ENCODE peak calls at places on chromosomes 6 and 20, in six cellular contexts. One of them, this sample, is unnamed.
A peak's percentile ranks its signal among the peaks of the same experiment; 100 is the strongest.

GRCh38 chr6:138403324-138403800 is 661 bp upstream of the HEBP2 start:
- DNase-seq in HCT116: no peak
- DNase-seq in SK-N-SH: peak; percentile 65
- DNase-seq in H9: peak; percentile 51
- DNase-seq in IMR-90: no peak
- DNase-seq in DND-41: peak; percentile 16
- DNase-seq in this sample: peak; percentile 1

GRCh38 chr20:41609476-41609875 is 8.7 kb downstream of the CHD6 start:
- DNase-seq in HCT116: no peak
- DNase-seq in SK-N-SH: no peak
- DNase-seq in H9: no peak
- DNase-seq in IMR-90: no peak
- DNase-seq in DND-41: no peak
- DNase-seq in this sample: no peak

GRCh38 chr6:39453956-39454524 is 131.5 kb upstream of the KCNK16 start:
- DNase-seq in HCT116: no peak
- DNase-seq in SK-N-SH: no peak
- DNase-seq in H9: no peak
- DNase-seq in IMR-90: no peak
- DNase-seq in DND-41: no peak
- DNase-seq in this sample: no peak

GRCh38 chr6:122755901-122756300 is 23.6 kb upstream of the FABP7 start:
- DNase-seq in HCT116: no peak
- DNase-seq in SK-N-SH: no peak
- DNase-seq in H9: peak; percentile 69
- DNase-seq in IMR-90: no peak
- DNase-seq in DND-41: no peak
- DNase-seq in this sample: no peak

GRCh38 chr6:7204726-7205125 is 97.0 kb downstream of the RREB1 start:
- DNase-seq in HCT116: no peak
- DNase-seq in SK-N-SH: no peak
- DNase-seq in H9: no peak
- DNase-seq in IMR-90: peak; percentile 20
- DNase-seq in DND-41: no peak
- DNase-seq in this sample: no peak

GRCh38 chr6:31065556-31065955 is 46.8 kb downstream of the C6orf15 start:
- DNase-seq in HCT116: no peak
- DNase-seq in SK-N-SH: no peak
- DNase-seq in H9: no peak
- DNase-seq in IMR-90: peak; percentile 16
- DNase-seq in DND-41: no peak
- DNase-seq in this sample: no peak

GRCh38 chr6:11778648-11779307 is at the start of gene ADTRP:
- DNase-seq in HCT116: no peak
- DNase-seq in SK-N-SH: no peak
- DNase-seq in H9: no peak
- DNase-seq in IMR-90: no peak
- DNase-seq in DND-41: no peak
- DNase-seq in this sample: no peak

GRCh38 chr6:1995521-1996110 is 249.8 kb downstream of the GMDS start:
- DNase-seq in HCT116: peak; percentile 0
- DNase-seq in SK-N-SH: no peak
- DNase-seq in H9: no peak
- DNase-seq in IMR-90: peak; percentile 66
- DNase-seq in DND-41: no peak
- DNase-seq in this sample: no peak

GRCh38 chr6:70547313-70547712 is 19.4 kb upstream of the SDHAF4 start:
- DNase-seq in HCT116: no peak
- DNase-seq in SK-N-SH: peak; percentile 13
- DNase-seq in H9: no peak
- DNase-seq in IMR-90: peak; percentile 37
- DNase-seq in DND-41: no peak
- DNase-seq in this sample: no peak

GRCh38 chr6:154960299-154960796 is 34.8 kb upstream of the TIAM2 start:
- DNase-seq in HCT116: no peak
- DNase-seq in SK-N-SH: no peak
- DNase-seq in H9: no peak
- DNase-seq in IMR-90: no peak
- DNase-seq in DND-41: no peak
- DNase-seq in this sample: no peak

GRCh38 chr20:8331740-8332412 is 199.8 kb downstream of the PLCB1 start:
- DNase-seq in HCT116: no peak
- DNase-seq in SK-N-SH: no peak
- DNase-seq in H9: no peak
- DNase-seq in IMR-90: peak; percentile 76
- DNase-seq in DND-41: no peak
- DNase-seq in this sample: no peak

GRCh38 chr6:131255911-131256310 is 120.6 kb downstream of the AKAP7 start:
- DNase-seq in HCT116: no peak
- DNase-seq in SK-N-SH: no peak
- DNase-seq in H9: no peak
- DNase-seq in IMR-90: no peak
- DNase-seq in DND-41: no peak
- DNase-seq in this sample: no peak

GRCh38 chr20:37670426-37670825 is 23.4 kb upstream of the CTNNBL1 start:
- DNase-seq in HCT116: no peak
- DNase-seq in SK-N-SH: peak; percentile 74
- DNase-seq in H9: no peak
- DNase-seq in IMR-90: no peak
- DNase-seq in DND-41: no peak
- DNase-seq in this sample: no peak

GRCh38 chr20:56610098-56610497 is 19.0 kb upstream of the TFAP2C start:
- DNase-seq in HCT116: no peak
- DNase-seq in SK-N-SH: no peak
- DNase-seq in H9: no peak
- DNase-seq in IMR-90: no peak
- DNase-seq in DND-41: no peak
- DNase-seq in this sample: no peak

GRCh38 chr6:111685058-111685457 is 79.4 kb upstream of the TRAF3IP2 start:
- DNase-seq in HCT116: no peak
- DNase-seq in SK-N-SH: no peak
- DNase-seq in H9: no peak
- DNase-seq in IMR-90: no peak
- DNase-seq in DND-41: no peak
- DNase-seq in this sample: no peak

GRCh38 chr6:109284675-109285074 is 97.6 kb downstream of the CD164 start:
- DNase-seq in HCT116: no peak
- DNase-seq in SK-N-SH: no peak
- DNase-seq in H9: no peak
- DNase-seq in IMR-90: no peak
- DNase-seq in DND-41: no peak
- DNase-seq in this sample: no peak

GRCh38 chr6:52317841-52318581 is 33.5 kb upstream of the MCM3 start:
- DNase-seq in HCT116: no peak
- DNase-seq in SK-N-SH: no peak
- DNase-seq in H9: no peak
- DNase-seq in IMR-90: peak; percentile 61
- DNase-seq in DND-41: no peak
- DNase-seq in this sample: no peak

GRCh38 chr6:44662461-44663121 is 275.1 kb downstream of the CDC5L start:
- DNase-seq in HCT116: no peak
- DNase-seq in SK-N-SH: no peak
- DNase-seq in H9: peak; percentile 85
- DNase-seq in IMR-90: no peak
- DNase-seq in DND-41: no peak
- DNase-seq in this sample: peak; percentile 85

GRCh38 chr6:117906905-117907599 is at the start of gene SLC35F1:
- DNase-seq in HCT116: no peak
- DNase-seq in SK-N-SH: peak; percentile 80
- DNase-seq in H9: peak; percentile 87
- DNase-seq in IMR-90: peak; percentile 1
- DNase-seq in DND-41: no peak
- DNase-seq in this sample: peak; percentile 74

GRCh38 chr6:43817192-43817591 is 47.2 kb downstream of the VEGFA start:
- DNase-seq in HCT116: peak; percentile 37
- DNase-seq in SK-N-SH: no peak
- DNase-seq in H9: peak; percentile 72
- DNase-seq in IMR-90: peak; percentile 31
- DNase-seq in DND-41: peak; percentile 33
- DNase-seq in this sample: no peak

GRCh38 chr6:142279350-142280180 is 22.2 kb upstream of the ADGRG6 start:
- DNase-seq in HCT116: no peak
- DNase-seq in SK-N-SH: no peak
- DNase-seq in H9: no peak
- DNase-seq in IMR-90: peak; percentile 37
- DNase-seq in DND-41: no peak
- DNase-seq in this sample: no peak

DNA sequence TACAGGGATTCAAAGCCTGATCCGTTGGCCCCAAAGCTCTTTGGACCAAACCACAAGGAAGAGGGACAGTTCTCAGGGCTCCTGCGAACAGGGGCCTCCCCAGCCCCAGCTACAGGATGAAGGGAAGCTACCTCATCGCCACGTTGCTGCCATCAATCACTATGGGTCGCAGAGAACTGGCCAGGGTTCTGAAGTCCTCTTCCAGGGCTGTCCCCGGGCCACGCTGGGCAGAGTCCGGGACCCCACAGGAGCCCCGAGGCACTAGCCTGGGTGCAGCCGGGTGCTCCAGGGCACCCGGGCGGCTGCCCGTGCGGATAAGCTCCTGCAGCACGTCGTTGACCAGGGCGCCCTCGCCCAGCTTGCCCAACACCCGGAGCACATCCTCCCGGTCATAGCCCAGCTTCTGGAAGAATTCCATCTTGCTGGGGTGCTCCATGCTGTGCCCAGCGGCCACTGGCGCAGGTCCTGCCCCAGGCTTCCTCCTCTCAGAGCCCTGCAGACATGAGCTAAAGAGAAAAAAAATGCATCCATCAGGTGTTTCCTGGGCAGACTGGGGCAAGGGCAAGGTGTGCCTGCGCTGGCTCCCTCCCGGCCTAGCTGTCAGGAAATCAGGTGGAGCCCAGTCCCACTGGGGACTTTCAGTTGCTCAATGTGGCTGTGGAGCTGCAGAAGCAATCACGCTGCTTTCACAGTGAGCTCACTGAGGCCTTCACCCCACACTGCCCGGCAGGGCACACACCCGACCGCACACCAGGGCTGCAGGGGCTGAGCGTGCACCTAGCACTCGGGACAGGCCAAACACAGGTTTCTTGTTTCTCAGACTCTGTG is 10.5 kb downstream of the ZC3H12D start:
- DNase-seq in HCT116: no peak
- DNase-seq in SK-N-SH: no peak
- DNase-seq in H9: no peak
- DNase-seq in IMR-90: no peak
- DNase-seq in DND-41: no peak
- DNase-seq in this sample: no peak
- H3K27ac ChIP-seq in HCT116: no peak overlapping the region
- H3K27ac ChIP-seq in SK-N-SH: no peak overlapping the region
- H3K27ac ChIP-seq in H9: no peak overlapping the region
- H3K27ac ChIP-seq in IMR-90: no peak overlapping the region
- H3K27ac ChIP-seq in DND-41: no peak overlapping the region
- H3K27ac ChIP-seq in this sample: no peak overlapping the region

GRCh38 chr6:5986847-5987246 is 19.9 kb downstream of the NRN1 start:
- DNase-seq in HCT116: no peak
- DNase-seq in SK-N-SH: no peak
- DNase-seq in H9: no peak
- DNase-seq in IMR-90: no peak
- DNase-seq in DND-41: no peak
- DNase-seq in this sample: no peak

GRCh38 chr6:5990776-5991175 is 15.9 kb downstream of the NRN1 start:
- DNase-seq in HCT116: no peak
- DNase-seq in SK-N-SH: no peak
- DNase-seq in H9: no peak
- DNase-seq in IMR-90: no peak
- DNase-seq in DND-41: no peak
- DNase-seq in this sample: no peak

GRCh38 chr6:5984150-5985089 is 22.3 kb downstream of the NRN1 start:
- DNase-seq in HCT116: no peak
- DNase-seq in SK-N-SH: no peak
- DNase-seq in H9: no peak
- DNase-seq in IMR-90: no peak
- DNase-seq in DND-41: no peak
- DNase-seq in this sample: no peak

GRCh38 chr6:5992551-5993225 is 14.0 kb downstream of the NRN1 start:
- DNase-seq in HCT116: no peak
- DNase-seq in SK-N-SH: no peak
- DNase-seq in H9: peak; percentile 39
- DNase-seq in IMR-90: no peak
- DNase-seq in DND-41: no peak
- DNase-seq in this sample: no peak

GRCh38 chr6:5989141-5989723 is 17.5 kb downstream of the NRN1 start:
- DNase-seq in HCT116: no peak
- DNase-seq in SK-N-SH: no peak
- DNase-seq in H9: no peak
- DNase-seq in IMR-90: no peak
- DNase-seq in DND-41: no peak
- DNase-seq in this sample: no peak
- H3K9ac ChIP-seq in HCT116: no peak overlapping the region
- H3K9ac ChIP-seq in SK-N-SH: no peak overlapping the region
- H3K9ac ChIP-seq in H9: no peak overlapping the region
- H3K9ac ChIP-seq in IMR-90: no peak overlapping the region
- H3K9ac ChIP-seq in DND-41: no peak overlapping the region
- H3K9ac ChIP-seq in this sample: no peak overlapping the region

DNA sequence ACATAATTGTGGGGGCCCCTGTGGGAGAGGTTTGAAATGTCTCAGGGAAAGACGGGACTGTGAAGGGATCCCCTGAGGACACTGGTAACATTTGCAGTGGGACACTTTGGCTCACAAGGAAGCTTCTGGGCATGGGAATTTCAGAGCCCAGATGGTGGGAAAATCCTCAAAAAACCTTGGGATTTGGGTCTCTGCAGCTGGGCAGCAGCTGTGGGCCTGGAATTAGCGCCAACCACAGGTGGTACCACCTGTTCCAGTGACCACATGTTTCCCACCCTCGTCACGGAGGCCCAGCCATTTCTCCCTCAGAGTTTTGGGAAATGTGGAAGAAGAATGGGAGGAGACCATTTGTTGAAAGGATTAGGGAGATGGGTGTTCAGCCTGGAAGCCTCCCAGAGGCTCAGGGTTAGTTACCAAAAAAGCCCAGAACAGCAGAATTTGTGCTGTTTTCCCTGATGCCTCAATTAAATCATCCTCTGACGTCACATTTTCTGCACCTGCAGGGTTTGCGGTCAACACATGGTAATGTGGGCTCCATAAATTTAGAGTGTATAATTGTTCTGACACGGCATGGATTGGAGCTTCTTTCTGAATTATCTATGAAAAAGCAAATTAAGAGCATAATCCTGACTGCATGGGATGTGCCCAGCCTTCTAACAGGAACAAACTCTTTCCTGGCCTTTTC is 34.3 kb downstream of the EDN3 start:
- DNase-seq in HCT116: no peak
- DNase-seq in SK-N-SH: no peak
- DNase-seq in H9: no peak
- DNase-seq in IMR-90: no peak
- DNase-seq in DND-41: no peak
- DNase-seq in this sample: no peak
- H3K27ac ChIP-seq in HCT116: no peak overlapping the region
- H3K27ac ChIP-seq in SK-N-SH: no peak overlapping the region
- H3K27ac ChIP-seq in H9: no peak overlapping the region
- H3K27ac ChIP-seq in IMR-90: no peak overlapping the region
- H3K27ac ChIP-seq in DND-41: no peak overlapping the region
- H3K27ac ChIP-seq in this sample: no peak overlapping the region

DNA sequence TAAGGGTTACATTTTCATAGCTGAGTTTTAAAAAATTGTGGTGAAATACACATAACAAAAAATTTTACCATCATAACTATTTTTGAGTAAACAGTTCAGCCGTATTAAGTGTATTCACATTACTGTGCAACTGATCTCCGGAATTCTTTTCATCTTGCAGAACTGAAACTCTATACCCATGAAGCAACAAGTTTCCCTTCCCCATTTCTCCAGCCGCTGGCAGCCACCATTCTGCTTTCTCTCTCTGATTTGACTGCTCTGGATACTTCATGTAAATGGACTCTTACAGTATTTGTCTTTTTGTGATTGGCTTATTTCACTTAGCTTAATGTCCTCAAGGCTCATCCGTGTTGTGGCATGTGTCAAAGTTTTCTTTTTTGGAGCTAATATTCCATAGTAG is 341.6 kb downstream of the QKI start:
- DNase-seq in HCT116: no peak
- DNase-seq in SK-N-SH: no peak
- DNase-seq in H9: no peak
- DNase-seq in IMR-90: peak; percentile 21
- DNase-seq in DND-41: no peak
- DNase-seq in this sample: no peak
- H3K9ac ChIP-seq in HCT116: no peak overlapping the region
- H3K9ac ChIP-seq in SK-N-SH: no peak overlapping the region
- H3K9ac ChIP-seq in H9: no peak overlapping the region
- H3K9ac ChIP-seq in IMR-90: no peak overlapping the region
- H3K9ac ChIP-seq in DND-41: no peak overlapping the region
- H3K9ac ChIP-seq in this sample: no peak overlapping the region